ENCODE peak calls at places on chromosomes 3 and 15, in four cellular contexts. A is lower lobe of right lung, Z is AG10803, T is kidney epithelial cell. D is an unnamed sample.

GRCh38 chr15:95129589-95129988 is 898.2 kb downstream of the MCTP2 start:
- DNase-seq in T (no peak), Z (peak), A (peak), D (no peak)

GRCh38 chr3:66211779-66212178 is 9.0 kb upstream of the SLC25A26 start:
- DNase-seq in Z (no peak), T (no peak), A (no peak), D (no peak)

GRCh38 chr3:34207826-34208225 is 409.4 kb downstream of the PDCD6IP start:
- DNase-seq in T (no peak), A (no peak), Z (peak), D (no peak)

GRCh38 chr15:55766676-55767075 is 23.7 kb upstream of the PRTG start:
- DNase-seq in A (no peak), T (no peak), Z (no peak), D (no peak)

GRCh38 chr15:32698773-32699390 is 18.9 kb upstream of the GREM1 start:
- DNase-seq in Z (no peak), T (no peak), A (no peak), D (no peak)

GRCh38 chr3:85342915-85343314 is 384.1 kb downstream of the CADM2 start:
- DNase-seq in Z (no peak), T (no peak), A (no peak), D (no peak)

GRCh38 chr3:100954990-100955389 is 38.2 kb downstream of the ABI3BP start:
- DNase-seq in A (no peak), Z (peak), T (no peak), D (peak)

GRCh38 chr3:72821170-72821781 is 27.0 kb downstream of the SHQ1 start:
- DNase-seq in A (no peak), Z (peak), T (no peak), D (no peak)

GRCh38 chr3:188915137-188915536 is 256.6 kb upstream of the TPRG1 start:
- DNase-seq in Z (peak), A (no peak), T (no peak), D (no peak)

GRCh38 chr15:70519616-70520015 is 243.7 kb downstream of the UACA start:
- DNase-seq in A (no peak), Z (no peak), T (no peak), D (no peak)

GRCh38 chr15:67834593-67835348 is 5.1 kb downstream of the RNU6-1 start:
- DNase-seq in T (no peak), A (no peak), Z (no peak), D (no peak)

GRCh38 chr3:124969190-124969589 is 34.6 kb upstream of the MUC13 start:
- DNase-seq in T (no peak), A (no peak), Z (no peak), D (no peak)

GRCh38 chr3:49164983-49165720 is 979 bp downstream of the CCDC71 start:
- DNase-seq in T (no peak), A (no peak), Z (no peak), D (no peak)

GRCh38 chr3:49170744-49171118 is 667 bp upstream of the KLHDC8B start:
- DNase-seq in A (no peak), Z (no peak), T (no peak), D (no peak)

GRCh38 chr3:49163609-49164008 is 2.5 kb downstream of the CCDC71 start:
- DNase-seq in A (no peak), Z (no peak), T (no peak), D (no peak)

GRCh38 chr3:49165771-49166751 is at the start of gene CCDC71:
- DNase-seq in A (peak), T (no peak), Z (peak), D (peak)

DNA sequence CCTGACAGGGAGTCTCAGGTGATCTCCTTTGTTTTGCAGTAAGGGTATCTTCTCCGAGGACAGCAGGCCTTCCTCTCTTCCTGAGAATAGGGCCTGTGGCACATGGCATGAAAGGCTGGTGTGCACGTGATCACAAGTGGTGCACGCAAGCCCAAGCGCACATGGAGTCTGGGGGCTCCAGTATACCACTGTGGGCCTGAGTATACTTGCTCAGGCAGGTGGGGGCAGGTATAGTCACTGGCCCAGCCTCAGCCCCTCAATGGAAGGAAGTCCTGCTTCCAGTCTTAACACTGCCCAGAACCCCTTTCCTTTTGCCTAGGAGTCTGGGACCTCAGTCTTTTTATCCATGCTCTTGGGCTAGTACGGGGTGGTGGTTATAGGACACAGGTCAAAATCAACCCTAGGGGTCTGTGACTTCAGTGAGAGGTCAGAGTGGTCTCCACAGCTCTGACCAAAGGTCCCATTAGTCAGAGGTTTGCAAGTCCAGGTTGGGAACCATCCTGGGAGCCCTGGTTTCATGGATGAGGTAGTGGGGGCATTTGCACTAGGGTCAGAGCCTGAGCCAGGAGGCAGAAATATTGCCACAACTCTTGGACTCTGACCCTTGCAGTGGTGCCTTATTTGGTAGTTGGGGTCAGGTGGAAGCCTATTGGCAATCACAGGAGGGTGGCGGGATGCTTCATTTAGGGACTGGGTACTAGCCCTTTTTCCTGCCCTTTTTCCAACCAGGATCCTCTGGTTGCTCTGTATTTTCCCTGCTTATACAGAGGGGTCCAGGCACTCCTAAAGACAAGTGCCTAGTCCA is 823 bp upstream of the CCDC71 start:
- DNase-seq in Z (no peak), T (no peak), A (no peak), D (no peak)
- H3K4me3 ChIP-seq in Z (peak), T (peak), A (peak), D (peak)

DNA sequence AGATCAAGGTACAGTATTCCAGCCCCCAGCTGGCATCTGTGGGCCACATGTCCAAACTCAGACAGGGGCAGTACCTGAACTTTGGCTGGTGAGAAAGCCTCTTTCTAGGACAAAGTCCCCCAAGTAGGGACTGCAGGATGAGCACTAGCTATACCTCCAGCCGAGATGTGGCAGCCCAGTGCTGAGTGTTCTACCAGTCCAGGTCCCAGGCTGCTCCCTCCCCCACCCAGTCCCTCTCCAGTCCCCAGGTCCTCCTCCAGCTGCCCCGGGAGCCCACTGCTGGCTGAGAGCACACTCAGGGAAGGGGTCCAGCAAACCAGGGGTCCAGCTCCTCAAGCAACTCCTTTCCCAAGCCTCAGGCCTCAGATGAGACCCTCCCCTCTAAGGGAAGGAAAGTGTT is 1.5 kb downstream of the SLC26A6 start:
- DNase-seq in Z (no peak), A (no peak), T (no peak), D (no peak)
- H3K4me3 ChIP-seq in Z (peak), A (no peak), T (no peak), D (no peak)

DNA sequence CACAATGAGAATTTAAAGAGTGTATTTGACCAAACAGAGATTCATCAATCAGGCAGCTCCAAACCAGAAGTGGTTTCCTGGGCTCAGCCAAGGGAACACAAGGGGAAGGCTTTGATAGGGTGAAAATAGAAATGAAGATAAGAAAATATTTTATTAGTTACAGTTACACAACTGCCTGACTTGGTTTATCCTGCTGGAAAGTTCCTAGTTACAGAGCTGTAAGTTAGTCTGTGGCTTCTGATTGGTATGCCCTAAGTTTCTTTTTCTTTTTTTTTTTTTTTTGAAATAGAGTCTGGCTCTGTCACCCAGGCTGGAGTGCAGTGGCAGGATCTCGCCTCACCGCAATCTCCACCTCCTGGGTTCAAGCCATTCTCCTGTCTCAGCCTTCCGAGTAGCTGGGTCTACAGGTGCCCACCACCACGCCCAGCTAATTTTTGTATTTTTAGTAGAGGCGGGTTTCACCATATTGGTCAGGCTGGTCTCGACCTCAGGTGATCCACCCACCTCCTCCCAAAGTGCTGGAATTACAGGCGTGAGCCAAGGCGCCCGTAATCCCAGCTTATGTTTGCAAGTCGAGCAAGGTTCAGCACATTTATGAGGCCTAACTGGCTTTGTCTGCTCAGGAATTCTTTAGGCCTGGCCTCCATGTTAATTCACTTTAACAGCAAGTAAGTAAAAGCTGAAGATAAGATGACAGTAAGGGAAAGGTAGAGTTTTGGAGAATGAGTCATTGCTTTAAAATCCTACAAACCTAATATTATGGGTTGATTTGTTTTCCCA is 24.4 kb downstream of the SIDT1 start:
- DNase-seq in T (no peak), A (no peak), Z (no peak), D (no peak)
- H3K4me3 ChIP-seq in T (no peak), A (no peak), Z (no peak), D (no peak)

DNA sequence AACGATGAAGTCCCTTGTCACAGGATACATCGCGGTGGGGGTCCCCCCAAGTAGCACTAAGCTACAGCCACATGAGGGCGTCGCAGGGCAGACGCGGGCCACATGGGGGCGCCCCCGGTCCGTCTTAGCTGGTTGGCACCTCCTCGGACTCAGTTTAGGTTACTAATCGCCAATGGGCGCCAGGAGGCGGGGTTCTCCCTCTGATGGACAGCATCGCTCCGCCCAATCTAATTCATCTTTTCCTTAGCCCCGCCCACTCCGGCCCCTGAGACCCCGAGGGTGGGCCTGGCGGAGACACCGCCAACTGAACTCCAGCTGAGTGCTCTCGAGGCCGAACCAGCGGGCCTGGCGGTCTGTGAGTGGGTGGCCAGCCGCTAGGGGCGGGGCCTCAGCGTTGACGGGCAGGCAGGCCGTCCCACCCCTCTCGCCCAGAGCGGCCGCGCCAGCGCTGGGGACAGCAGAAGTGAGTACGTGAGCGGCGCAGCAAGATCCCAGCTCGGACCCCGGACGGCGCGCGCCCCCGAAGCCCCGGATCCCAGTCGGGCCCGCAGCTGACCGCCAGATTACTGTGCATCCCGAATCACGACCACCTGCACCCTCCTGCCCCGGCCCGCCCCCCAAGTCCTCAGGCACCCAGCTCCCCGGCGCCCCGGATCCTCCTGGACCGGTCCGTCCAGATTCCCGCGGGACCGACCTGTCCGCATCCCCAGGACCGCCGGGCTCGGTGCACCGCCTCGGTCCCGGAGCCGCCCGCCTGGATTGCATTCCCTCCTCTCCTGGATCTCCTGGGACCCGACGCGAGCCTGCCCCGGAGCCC is at the start of gene EPHB3:
- DNase-seq in Z (peak), T (peak), A (peak), D (peak)
- H3K4me3 ChIP-seq in Z (peak), T (peak), A (peak), D (peak)

DNA sequence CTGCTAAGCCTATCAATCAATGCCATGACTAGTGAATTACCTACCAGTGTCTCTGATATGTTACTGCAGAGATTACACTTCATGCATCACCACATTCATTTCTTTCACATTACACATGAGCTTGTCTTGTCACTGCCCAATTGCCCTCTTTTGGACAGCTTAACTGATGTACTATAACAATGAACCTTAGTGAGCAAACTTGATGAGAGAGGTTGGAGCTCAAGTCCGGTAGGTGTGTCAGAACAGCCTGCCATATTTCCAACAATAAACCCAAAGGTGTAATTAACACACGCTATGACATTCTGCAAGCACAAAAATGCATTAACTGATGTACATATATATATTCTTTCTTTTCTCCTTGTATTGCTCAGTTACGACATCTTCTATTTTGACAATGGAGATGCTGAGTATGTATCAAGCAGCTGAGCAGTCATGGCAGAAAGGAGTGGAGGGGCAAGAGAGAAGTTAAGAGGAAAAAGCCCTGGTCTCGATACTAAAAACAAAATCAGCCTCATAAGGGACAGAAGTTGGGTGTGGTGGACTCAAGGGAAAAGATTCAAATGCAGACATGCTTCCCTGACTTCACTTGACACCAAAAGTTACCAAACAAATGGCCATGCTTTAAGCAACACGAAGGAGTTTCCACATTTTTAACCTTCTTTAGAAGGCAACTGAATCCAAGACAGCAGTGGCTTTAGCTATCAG is 538.2 kb downstream of the FOXP1 start:
- DNase-seq in Z (no peak), T (no peak), A (no peak), D (no peak)
- H3K4me3 ChIP-seq in Z (no peak), T (no peak), A (no peak), D (no peak)

D was measured in tibial nerve.